ENCODE peak calls at places on chromosomes 12 and 14, in nine cellular contexts. A is left ventricle myocardium inferior, X is PC-3, K is lower lobe of right lung, L is A549, O is prostate gland, S is psoas muscle, T is transverse colon, Q is PC-9. W is an unnamed sample. For H3K4me1, the result is how much of the 10 kb centered on the place peaks cover.

GRCh38 chr12:70045036-70045435 is 198.2 kb upstream of the CNOT2 start:
- DNase-seq in A (no peak), X (no peak), K (no peak), L (no peak), O (no peak), S (no peak), T (no peak), Q (no peak), W (no peak)

GRCh38 chr14:34078117-34078743 is 127.4 kb upstream of the EGLN3 start:
- DNase-seq in A (no peak), X (peak), K (no peak), L (peak), O (no peak), S (no peak), T (no peak), Q (no peak), W (no peak)

GRCh38 chr12:6752181-6752930 is 585 bp downstream of the MLF2 start:
- DNase-seq in A (peak), X (peak), K (no peak), L (peak), O (peak), S (no peak), T (peak), Q (no peak), W (peak)

GRCh38 chr12:5588231-5588995 is 156.5 kb downstream of the NTF3 start:
- DNase-seq in A (no peak), X (no peak), K (no peak), L (no peak), O (no peak), S (no peak), T (no peak), Q (no peak), W (no peak)

GRCh38 chr12:12442548-12443071 is 85.7 kb downstream of the BORCS5 start:
- DNase-seq in A (no peak), X (peak), K (no peak), L (no peak), O (no peak), S (no peak), T (no peak), Q (no peak), W (no peak)

GRCh38 chr14:75926431-75926830 is 55.4 kb downstream of the TGFB3 start:
- DNase-seq in A (no peak), X (peak), K (no peak), L (no peak), O (no peak), S (no peak), T (no peak), Q (no peak), W (no peak)

GRCh38 chr12:63220921-63221320 is 69.9 kb upstream of the AVPR1A start:
- DNase-seq in A (no peak), X (no peak), K (no peak), L (no peak), O (no peak), S (no peak), T (no peak), Q (no peak), W (no peak)

GRCh38 chr12:19201653-19202052 is 72.1 kb downstream of the PLEKHA5 start:
- DNase-seq in A (no peak), X (no peak), K (no peak), L (no peak), O (no peak), S (no peak), T (no peak), Q (no peak), W (no peak)

GRCh38 chr12:93785262-93786010 is 108.3 kb downstream of the CRADD start:
- DNase-seq in A (no peak), X (peak), K (no peak), L (peak), O (peak), S (peak), T (peak), Q (peak), W (peak)

GRCh38 chr12:69936214-69936731 is 111.2 kb downstream of the MYRFL start:
- DNase-seq in A (no peak), X (peak), K (peak), L (no peak), O (no peak), S (no peak), T (no peak), Q (peak), W (no peak)

GRCh38 chr12:93244514-93245077 is 133.1 kb upstream of the NUDT4 start:
- DNase-seq in A (no peak), X (no peak), K (no peak), L (no peak), O (no peak), S (no peak), T (no peak), Q (no peak), W (no peak)

GRCh38 chr12:113770389-113770865 is 195.7 kb downstream of the RBM19 start:
- DNase-seq in A (no peak), X (no peak), K (no peak), L (no peak), O (no peak), S (no peak), T (no peak), Q (no peak), W (no peak)

GRCh38 chr12:72295744-72296143 is 23.6 kb downstream of the TRHDE start:
- DNase-seq in A (no peak), X (peak), K (no peak), L (no peak), O (no peak), S (no peak), T (no peak), Q (no peak), W (no peak)

GRCh38 chr14:39469094-39469710 is 37.0 kb upstream of the FBXO33 start:
- DNase-seq in A (no peak), X (no peak), K (no peak), L (peak), O (no peak), S (no peak), T (peak), Q (no peak), W (peak)

GRCh38 chr12:27123642-27124041 is 41.3 kb upstream of the C12orf71 start:
- DNase-seq in A (no peak), X (peak), K (no peak), L (peak), O (no peak), S (no peak), T (no peak), Q (no peak), W (no peak)

GRCh38 chr14:33986804-33987203 is 35.9 kb upstream of the EGLN3 start:
- DNase-seq in A (no peak), X (peak), K (no peak), L (peak), O (no peak), S (no peak), T (no peak), Q (peak), W (no peak)

GRCh38 chr12:101855364-101855884 is 22.0 kb upstream of the DRAM1 start:
- DNase-seq in A (no peak), X (no peak), K (no peak), L (no peak), O (no peak), S (no peak), T (no peak), Q (no peak), W (no peak)

GRCh38 chr14:38257500-38257899 is 1.6 kb upstream of the CLEC14A start:
- DNase-seq in A (no peak), X (peak), K (no peak), L (no peak), O (no peak), S (no peak), T (no peak), Q (no peak), W (no peak)

GRCh38 chr12:66684222-66684621 is 5.3 kb upstream of the GRIP1 start:
- DNase-seq in A (no peak), X (no peak), K (no peak), L (no peak), O (no peak), S (no peak), T (no peak), Q (no peak), W (no peak)

GRCh38 chr12:123533672-123534643 is at the start of gene RILPL1:
- DNase-seq in A (peak), X (peak), K (peak), L (peak), O (peak), S (peak), T (peak), Q (peak), W (peak)

GRCh38 chr12:19642305-19642704 is 203.0 kb downstream of the AEBP2 start:
- DNase-seq in A (no peak), X (no peak), K (no peak), L (no peak), O (no peak), S (no peak), T (no peak), Q (no peak), W (no peak)

GRCh38 chr14:101992708-101993107 is 28.3 kb downstream of the DYNC1H1 start:
- DNase-seq in A (no peak), X (no peak), K (no peak), L (no peak), O (no peak), S (no peak), T (peak), Q (no peak), W (no peak)

GRCh38 chr12:124505001-124505818 is 62.2 kb downstream of the NCOR2 start:
- DNase-seq in A (no peak), X (no peak), K (no peak), L (no peak), O (no peak), S (no peak), T (no peak), Q (no peak), W (no peak)

GRCh38 chr14:86462193-86462592 is 932.2 kb downstream of the FLRT2 start:
- DNase-seq in A (no peak), X (peak), K (no peak), L (peak), O (no peak), S (no peak), T (no peak), Q (no peak), W (peak)

GRCh38 chr14:64682843-64683242 is 21.4 kb upstream of the PLEKHG3 start:
- DNase-seq in A (no peak), X (no peak), K (no peak), L (no peak), O (no peak), S (no peak), T (no peak), Q (no peak), W (no peak)

GRCh38 chr14:52351561-52352491 is 37.7 kb downstream of the PTGER2 start:
- DNase-seq in A (no peak), X (peak), K (no peak), L (peak), O (no peak), S (no peak), T (no peak), Q (no peak), W (no peak)

GRCh38 chr14:98926151-98926550 is 345.8 kb downstream of the BCL11B start:
- DNase-seq in A (no peak), X (no peak), K (no peak), L (no peak), O (no peak), S (no peak), T (no peak), Q (no peak), W (no peak)

GRCh38 chr12:1592444-1593231 is 1.7 kb downstream of the FBXL14 start:
- DNase-seq in A (no peak), X (peak), K (peak), L (no peak), O (no peak), S (no peak), T (peak), Q (peak), W (no peak)

GRCh38 chr14:32572867-32573149 is 243.7 kb downstream of the AKAP6 start:
- DNase-seq in A (no peak), X (no peak), K (no peak), L (no peak), O (no peak), S (no peak), T (no peak), Q (no peak), W (no peak)

GRCh38 chr12:84842406-84843013 is 70.1 kb downstream of the SLC6A15 start:
- DNase-seq in A (no peak), X (peak), K (no peak), L (peak), O (no peak), S (no peak), T (no peak), Q (peak), W (no peak)

GRCh38 chr14:26163761-26164160 is 434.1 kb downstream of the NOVA1 start:
- DNase-seq in A (no peak), X (peak), K (no peak), L (peak), O (no peak), S (no peak), T (no peak), Q (no peak), W (no peak)

GRCh38 chr14:63030113-63030512 is 15.1 kb downstream of the KCNH5 start:
- DNase-seq in A (no peak), X (no peak), K (no peak), L (no peak), O (no peak), S (no peak), T (no peak), Q (no peak), W (no peak)

GRCh38 chr12:49220972-49221371 is 32.1 kb upstream of the TUBA1A start:
- DNase-seq in A (no peak), X (no peak), K (no peak), L (no peak), O (no peak), S (no peak), T (no peak), Q (no peak), W (no peak)

GRCh38 chr12:113381237-113381636 is 22.4 kb downstream of the SDS start:
- DNase-seq in A (no peak), X (no peak), K (no peak), L (no peak), O (no peak), S (no peak), T (no peak), Q (no peak), W (no peak)

GRCh38 chr12:562634-563033 is 100.6 kb downstream of the NINJ2 start:
- DNase-seq in A (no peak), X (no peak), K (no peak), L (no peak), O (no peak), S (no peak), T (no peak), Q (no peak), W (no peak)

DNA sequence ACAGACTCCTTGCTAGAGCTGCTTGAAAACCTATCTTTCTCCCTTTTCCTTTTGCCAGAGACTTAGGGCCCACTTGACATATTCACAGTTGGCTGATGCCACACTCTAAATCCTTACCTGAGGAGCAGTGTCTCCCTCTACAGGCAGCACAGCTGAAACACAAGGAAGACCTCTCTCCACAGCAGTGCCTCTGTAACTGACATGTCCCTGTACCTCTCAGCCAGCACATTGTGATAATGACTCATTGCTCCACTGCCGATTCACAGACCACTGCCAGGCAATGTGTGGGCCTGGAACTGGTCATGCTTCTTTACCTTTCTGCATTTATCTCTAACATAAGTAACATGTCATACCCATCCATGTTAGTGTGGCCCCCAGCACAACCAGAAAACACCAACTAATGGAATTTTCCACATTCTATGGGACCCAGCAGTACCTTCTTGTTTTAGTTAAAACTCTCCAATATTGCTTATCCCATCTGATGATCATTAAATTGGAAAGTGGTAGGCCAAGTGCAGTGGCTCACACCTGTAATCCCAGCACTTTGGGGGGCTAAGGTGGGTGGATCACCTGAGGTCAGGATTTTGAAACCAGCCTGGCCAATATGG is 56.5 kb downstream of the GTF2A1 start:
- DNase-seq in A (no peak), X (peak), K (no peak), L (peak), O (peak), S (peak), T (peak), Q (peak), W (peak)
- H3K27ac ChIP-seq in A (no peak), X (no peak), K (no peak), L (no peak), O (no peak), S (no peak), T (no peak), Q (no peak), W (no peak)

GRCh38 chr12:111276189-111276588 is 92.7 kb downstream of the PHETA1 start:
- DNase-seq in A (no peak), X (peak), K (no peak), L (peak), O (no peak), S (no peak), T (no peak), Q (no peak), W (no peak)

GRCh38 chr12:111277570-111277969 is 91.3 kb downstream of the PHETA1 start:
- DNase-seq in A (no peak), X (no peak), K (no peak), L (no peak), O (no peak), S (no peak), T (no peak), Q (no peak), W (no peak)

GRCh38 chr12:111271674-111272418 is 97.0 kb downstream of the PHETA1 start:
- DNase-seq in A (no peak), X (peak), K (no peak), L (no peak), O (no peak), S (no peak), T (no peak), Q (no peak), W (no peak)

GRCh38 chr12:111275308-111275707 is 93.6 kb downstream of the PHETA1 start:
- DNase-seq in A (no peak), X (no peak), K (no peak), L (no peak), O (no peak), S (no peak), T (no peak), Q (no peak), W (no peak)

DNA sequence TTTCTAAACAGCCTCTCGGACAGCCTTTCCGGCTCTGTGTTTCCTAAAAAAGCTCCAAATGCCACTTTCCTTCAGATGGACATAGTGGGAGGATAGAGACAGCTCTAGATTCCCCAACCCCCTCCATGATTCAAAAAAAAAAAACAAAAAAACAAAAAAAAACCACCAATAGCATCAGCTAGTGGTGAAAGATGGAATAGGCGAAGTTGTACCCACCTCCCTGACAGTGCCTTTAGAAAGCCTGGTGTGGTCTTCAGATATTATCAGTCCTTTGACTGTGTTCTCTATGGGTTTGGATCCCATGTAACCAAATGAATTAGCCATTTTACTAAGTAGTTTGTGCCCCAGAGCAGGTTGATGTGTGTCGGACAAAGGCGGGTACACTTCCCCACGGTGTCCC is 94.1 kb downstream of the PHETA1 start:
- DNase-seq in A (no peak), X (peak), K (no peak), L (no peak), O (no peak), S (no peak), T (no peak), Q (no peak), W (no peak)
- TF ChIP-seq CTCF in A (peak), X (peak), K (no peak), L (peak), O (no peak), S (no peak), T (no peak), Q (peak), W (no peak)

DNA sequence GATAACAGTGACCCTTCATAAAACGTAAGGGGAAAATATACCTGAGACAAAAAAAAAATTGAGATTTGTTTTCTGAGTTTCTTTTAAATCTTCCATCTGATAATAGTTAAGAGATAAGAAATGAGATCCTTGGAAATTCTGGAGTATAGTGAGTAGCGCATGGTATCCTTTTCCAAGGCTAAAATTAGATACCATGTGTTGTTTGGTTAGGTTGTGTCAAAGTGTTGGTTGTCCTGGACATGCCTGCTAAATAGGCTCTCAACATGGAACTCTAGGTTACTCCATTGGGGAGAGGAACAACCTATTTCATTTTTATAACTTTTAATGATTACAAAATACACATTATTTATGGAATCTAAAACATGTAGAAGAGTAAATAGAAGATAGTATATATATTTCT is 14.8 kb downstream of the PYGL start:
- DNase-seq in A (no peak), X (no peak), K (no peak), L (no peak), O (no peak), S (no peak), T (no peak), Q (no peak), W (no peak)
- H3K4me1 ChIP-seq in A (under half), X (under half), K (under half), L (under half), O (under half), S (under half), T (under half), Q (under half), W (under half)

DNA sequence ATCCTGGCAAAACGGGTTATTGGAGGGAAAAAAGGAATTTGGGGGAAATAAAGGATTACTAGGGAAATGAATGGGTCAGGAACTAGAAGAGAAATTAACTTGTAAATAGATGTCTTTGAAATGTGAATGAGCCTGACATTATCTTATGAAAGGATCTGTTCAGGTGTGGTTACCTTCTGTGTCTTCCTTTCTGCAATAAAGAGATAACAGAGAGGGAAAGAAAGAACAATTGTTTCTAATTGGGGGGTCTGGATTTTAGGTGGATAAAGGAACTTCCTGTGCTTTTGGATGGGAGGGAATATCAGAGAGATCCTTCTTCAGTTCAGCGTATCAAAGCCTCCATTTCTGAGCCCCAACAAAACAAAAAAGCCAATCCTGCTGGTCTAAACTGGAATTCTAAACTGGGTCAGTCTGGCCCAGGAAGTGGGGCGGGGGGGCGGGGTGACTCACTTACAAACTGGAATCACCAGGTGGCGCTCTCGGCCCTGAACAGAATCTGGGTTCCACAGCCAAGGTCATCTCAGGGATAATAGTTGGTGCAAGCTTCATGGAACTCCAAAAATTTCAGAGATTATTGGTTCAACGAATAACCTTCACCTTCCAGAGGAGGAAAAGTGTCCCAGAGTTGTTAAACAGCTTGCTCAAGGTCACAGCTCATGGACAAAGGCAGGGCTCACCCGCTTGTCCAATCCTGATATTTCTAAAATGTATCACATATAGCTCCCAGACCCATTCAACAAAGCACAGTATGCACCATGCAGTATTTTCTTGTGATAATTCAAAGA is 15.2 kb upstream of the PEBP1 start:
- DNase-seq in A (peak), X (peak), K (peak), L (peak), O (peak), S (peak), T (peak), Q (peak), W (peak)
- H3K27ac ChIP-seq in A (peak), X (no peak), K (peak), L (no peak), O (peak), S (peak), T (peak), Q (no peak), W (peak)

DNA sequence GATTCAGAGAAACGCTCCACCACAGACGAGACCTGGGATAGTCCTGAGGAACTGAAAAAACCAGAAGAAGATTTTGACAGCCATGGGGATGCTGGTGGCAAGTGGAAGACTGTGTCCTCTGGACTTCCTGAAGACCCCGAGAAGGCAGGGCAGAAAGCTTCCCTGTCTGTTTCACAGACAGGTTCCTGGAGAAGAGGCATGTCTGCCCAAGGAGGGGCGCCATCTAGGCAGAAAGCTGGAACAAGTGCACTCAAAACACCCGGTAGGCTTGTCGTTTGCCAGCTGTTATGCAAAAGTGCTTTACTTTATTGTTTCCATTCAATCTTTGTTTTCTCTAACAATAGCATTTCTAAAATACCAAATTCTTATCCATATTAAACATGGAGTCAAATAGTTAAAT is 287.3 kb downstream of the NAV3 start:
- DNase-seq in A (no peak), X (no peak), K (no peak), L (peak), O (no peak), S (no peak), T (no peak), Q (no peak), W (no peak)
- TF ChIP-seq CTCF in A (no peak), X (peak), K (no peak), L (no peak), O (no peak), S (no peak), T (no peak), Q (no peak), W (no peak)